ENCODE peak calls at places on chromosomes 13 and 19, in nine cellular contexts. V is WTC11; G is tibial artery; Y is EH; O is NCI-H2171 treated with DMSO at 0.1 percent for 48 hours; I is stimulated activated CD4-positive, alpha-beta T cell treated with anti-CD3 and anti-CD28 coated beads, Interleukin-1b, Interleukin-23, amount 100 ng/mL, for 48 hours; J is GM06990; P is iPS DF 6.9; C is AG04450. S is an unnamed sample.

GRCh38 chr13:94182185-94182761 is 297.2 kb downstream of the DCT start:
- DNase-seq in V (no peak), G (no peak), Y (no peak), O (no peak), I (no peak), J (no peak), P (no peak), C (no peak), S (no peak)

GRCh38 chr13:106847049-106847448 is 279.1 kb upstream of the ARGLU1 start:
- DNase-seq in V (no peak), G (no peak), Y (no peak), O (peak; percentile 32), I (no peak), J (no peak), P (no peak), C (no peak), S (no peak)

GRCh38 chr19:53525922-53526321 is 12.0 kb upstream of the ZNF331 start:
- DNase-seq in V (no peak), G (no peak), Y (no peak), O (no peak), I (no peak), J (no peak), P (no peak), C (no peak), S (no peak)

GRCh38 chr19:50417138-50417849 is 1.4 kb upstream of the SPIB start:
- DNase-seq in V (no peak), G (no peak), Y (no peak), O (no peak), I (no peak), J (peak; percentile 64), P (no peak), C (no peak), S (no peak)

GRCh38 chr13:78372581-78372980 is 230.8 kb downstream of the POU4F1 start:
- DNase-seq in V (no peak), G (no peak), Y (no peak), O (no peak), I (no peak), J (no peak), P (no peak), C (no peak), S (no peak)

GRCh38 chr19:53873451-53874383 is 6.0 kb downstream of the MYADM start:
- DNase-seq in V (no peak), G (no peak), Y (no peak), O (no peak), I (no peak), J (no peak), P (no peak), C (no peak), S (no peak)

GRCh38 chr19:46841458-46842083 is 9.1 kb downstream of the AP2S1 start:
- DNase-seq in V (no peak), G (peak; percentile 93), Y (peak; percentile 97), O (no peak), I (no peak), J (no peak), P (no peak), C (no peak), S (no peak)

GRCh38 chr13:93248627-93249047 is 22.0 kb downstream of the GPC6 start:
- DNase-seq in V (peak; percentile 61), G (peak; percentile 80), Y (peak; percentile 62), O (no peak), I (no peak), J (no peak), P (no peak), C (no peak), S (no peak)

GRCh38 chr13:38753878-38754277 is 67.0 kb downstream of the FREM2 start:
- DNase-seq in V (peak; percentile 17), G (no peak), Y (no peak), O (no peak), I (no peak), J (no peak), P (no peak), C (no peak), S (no peak)

GRCh38 chr19:6740589-6741348 is 1.3 kb downstream of the TRIP10 start:
- DNase-seq in V (peak; percentile 75), G (peak; percentile 84), Y (peak; percentile 50), O (no peak), I (no peak), J (peak; percentile 74), P (no peak), C (no peak), S (peak; percentile 32)

GRCh38 chr13:71801781-71802180 is 65.2 kb downstream of the DACH1 start:
- DNase-seq in V (no peak), G (no peak), Y (no peak), O (peak; percentile 100), I (no peak), J (no peak), P (no peak), C (no peak), S (no peak)

GRCh38 chr19:13165091-13165997 is 15.1 kb downstream of the IER2 start:
- DNase-seq in V (no peak), G (no peak), Y (peak; percentile 82), O (peak; percentile 17), I (no peak), J (no peak), P (no peak), C (no peak), S (no peak)

GRCh38 chr19:55678121-55678671 is 3.2 kb downstream of the EPN1 start:
- DNase-seq in V (no peak), G (no peak), Y (no peak), O (no peak), I (no peak), J (peak; percentile 87), P (no peak), C (no peak), S (no peak)

GRCh38 chr13:44263920-44264610 is 109.6 kb upstream of the SERP2 start:
- DNase-seq in V (no peak), G (no peak), Y (no peak), O (no peak), I (no peak), J (no peak), P (no peak), C (no peak), S (no peak)

GRCh38 chr13:106186366-106187030 is 349.0 kb downstream of the EFNB2 start:
- DNase-seq in V (no peak), G (no peak), Y (peak; percentile 15), O (no peak), I (no peak), J (no peak), P (no peak), C (no peak), S (no peak)

GRCh38 chr19:14248578-14249011 is 42.6 kb upstream of the ADGRL1 start:
- DNase-seq in V (peak; percentile 90), G (no peak), Y (peak; percentile 41), O (peak; percentile 90), I (peak; percentile 35), J (no peak), P (no peak), C (no peak), S (peak; percentile 52)

GRCh38 chr19:19021115-19021514 is 12.2 kb downstream of the SUGP2 start:
- DNase-seq in V (no peak), G (no peak), Y (peak; percentile 89), O (no peak), I (no peak), J (no peak), P (no peak), C (peak; percentile 27), S (no peak)

GRCh38 chr19:57280913-57281425 is 684 bp downstream of the ZNF460 start:
- DNase-seq in V (no peak), G (no peak), Y (peak; percentile 32), O (peak; percentile 36), I (peak; percentile 7), J (peak; percentile 45), P (no peak), C (no peak), S (peak; percentile 42)

GRCh38 chr13:30422056-30422914 is at the start of gene UBE2L5:
- DNase-seq in V (no peak), G (peak; percentile 91), Y (peak; percentile 83), O (peak; percentile 56), I (peak; percentile 60), J (peak; percentile 84), P (no peak), C (peak; percentile 38), S (peak; percentile 86)